ENCODE peak calls at places on chromosomes 16 and 17, in seven cellular contexts. A is body of pancreas, N is AG04450, F is left ventricle myocardium inferior, H is fibroblast of lung, U is PC-3, P is ascending aorta. X is an unnamed sample.

GRCh38 chr16:68790130-68790761 is 53.1 kb upstream of the TANGO6 start:
- DNase-seq in A (peak; percentile 58), N (no peak), F (no peak), H (peak; percentile 94), U (peak; percentile 85), P (no peak), X (no peak)

GRCh38 chr17:72122002-72122310 is 1.1 kb downstream of the SOX9 start:
- DNase-seq in A (no peak), N (no peak), F (no peak), H (peak; percentile 67), U (peak; percentile 42), P (no peak), X (no peak)

GRCh38 chr17:14061666-14062560 is 7.4 kb upstream of the COX10 start:
- DNase-seq in A (no peak), N (peak; percentile 63), F (no peak), H (peak; percentile 93), U (peak; percentile 93), P (peak; percentile 73), X (no peak)

GRCh38 chr16:81745704-81746558 is 33.2 kb upstream of the PLCG2 start:
- DNase-seq in A (peak; percentile 69), N (no peak), F (peak; percentile 75), H (peak; percentile 46), U (no peak), P (peak; percentile 77), X (peak; percentile 68)

GRCh38 chr17:49998836-49999511 is 4.0 kb upstream of the DLX3 start:
- DNase-seq in A (no peak), N (no peak), F (no peak), H (no peak), U (no peak), P (no peak), X (no peak)

GRCh38 chr16:74667215-74667765 is 613 bp upstream of the RFWD3 start:
- DNase-seq in A (peak; percentile 33), N (no peak), F (peak; percentile 24), H (peak; percentile 37), U (no peak), P (peak; percentile 65), X (no peak)

GRCh38 chr17:60959696-60960095 is 282.0 kb downstream of the BCAS3 start:
- DNase-seq in A (no peak), N (no peak), F (no peak), H (no peak), U (no peak), P (no peak), X (no peak)

GRCh38 chr16:47888142-47888541 is 267.7 kb downstream of the ABCC12 start:
- DNase-seq in A (no peak), N (no peak), F (no peak), H (peak; percentile 74), U (peak; percentile 82), P (no peak), X (no peak)

GRCh38 chr17:2965621-2966275 is 97.7 kb downstream of the OR1D5 start:
- DNase-seq in A (no peak), N (no peak), F (no peak), H (peak; percentile 70), U (peak; percentile 71), P (no peak), X (peak; percentile 73)

GRCh38 chr16:3158498-3159314 is 23.9 kb downstream of the ZNF213 start:
- DNase-seq in A (peak; percentile 90), N (no peak), F (peak; percentile 83), H (peak; percentile 86), U (peak; percentile 83), P (peak; percentile 92), X (peak; percentile 89)

GRCh38 chr16:51839697-51840462 is 688.8 kb upstream of the SALL1 start:
- DNase-seq in A (no peak), N (no peak), F (no peak), H (peak; percentile 45), U (no peak), P (no peak), X (no peak)

DNA sequence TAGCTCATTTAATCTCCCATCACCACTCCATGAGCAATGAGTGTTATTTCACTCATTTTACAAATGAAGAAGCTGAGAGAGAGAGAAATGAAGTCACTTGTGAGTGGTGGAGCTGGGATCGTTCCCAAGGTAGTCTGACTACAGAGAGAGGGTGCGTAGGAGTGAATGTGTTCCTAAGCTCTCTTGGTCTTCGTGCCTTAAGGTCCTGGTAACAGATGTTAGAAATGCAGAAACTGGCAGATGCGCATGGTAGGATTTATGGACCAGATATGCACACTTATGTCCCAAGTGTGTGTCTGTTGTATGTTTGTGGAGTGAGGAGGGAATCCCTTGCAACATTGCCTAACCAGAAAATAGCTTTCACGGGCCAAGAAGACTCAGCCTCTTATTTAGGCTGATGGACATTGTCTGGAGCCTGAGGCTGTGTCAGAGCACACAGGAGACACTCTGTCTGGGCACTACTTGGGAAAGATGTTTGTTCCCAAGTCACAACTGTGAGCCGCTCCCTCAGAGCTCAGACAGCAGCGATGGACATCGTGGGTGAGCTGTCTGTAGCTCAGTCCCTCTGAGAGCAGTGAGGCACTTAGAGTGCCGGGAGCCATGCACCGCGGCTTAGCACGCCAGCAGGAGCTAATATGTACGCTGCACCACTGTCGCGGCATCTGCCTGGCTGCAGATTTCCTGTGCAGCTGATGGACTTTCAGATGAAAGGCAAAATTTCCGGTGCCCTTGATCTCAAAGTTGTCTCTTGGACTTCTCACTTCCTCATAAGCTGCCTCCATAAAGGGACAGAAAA is 93.0 kb upstream of the ZNF469 start:
- DNase-seq in A (no peak), N (no peak), F (peak; percentile 14), H (no peak), U (no peak), P (no peak), X (no peak)
- H3K9me3 ChIP-seq in A (peaks cover 4% of the 10 kb centered on the region), N (peaks cover 32% of the 10 kb centered on the region), F (peaks cover 34% of the 10 kb centered on the region), H (no peaks in the 10 kb centered on the region), U (peaks cover 5% of the 10 kb centered on the region), P (peaks cover 13% of the 10 kb centered on the region), X (peaks cover 23% of the 10 kb centered on the region)

GRCh38 chr17:9101356-9101755 is 80.0 kb downstream of the NTN1 start:
- DNase-seq in A (peak; percentile 90), N (no peak), F (no peak), H (no peak), U (no peak), P (no peak), X (no peak)

GRCh38 chr17:9108166-9108565 is 86.9 kb downstream of the NTN1 start:
- DNase-seq in A (no peak), N (no peak), F (no peak), H (no peak), U (no peak), P (no peak), X (no peak)

GRCh38 chr17:9104370-9105041 is 83.2 kb downstream of the NTN1 start:
- DNase-seq in A (peak; percentile 62), N (no peak), F (peak; percentile 80), H (no peak), U (no peak), P (peak; percentile 85), X (no peak)

GRCh38 chr17:9107527-9107926 is 86.2 kb downstream of the NTN1 start:
- DNase-seq in A (no peak), N (no peak), F (no peak), H (no peak), U (no peak), P (no peak), X (no peak)

DNA sequence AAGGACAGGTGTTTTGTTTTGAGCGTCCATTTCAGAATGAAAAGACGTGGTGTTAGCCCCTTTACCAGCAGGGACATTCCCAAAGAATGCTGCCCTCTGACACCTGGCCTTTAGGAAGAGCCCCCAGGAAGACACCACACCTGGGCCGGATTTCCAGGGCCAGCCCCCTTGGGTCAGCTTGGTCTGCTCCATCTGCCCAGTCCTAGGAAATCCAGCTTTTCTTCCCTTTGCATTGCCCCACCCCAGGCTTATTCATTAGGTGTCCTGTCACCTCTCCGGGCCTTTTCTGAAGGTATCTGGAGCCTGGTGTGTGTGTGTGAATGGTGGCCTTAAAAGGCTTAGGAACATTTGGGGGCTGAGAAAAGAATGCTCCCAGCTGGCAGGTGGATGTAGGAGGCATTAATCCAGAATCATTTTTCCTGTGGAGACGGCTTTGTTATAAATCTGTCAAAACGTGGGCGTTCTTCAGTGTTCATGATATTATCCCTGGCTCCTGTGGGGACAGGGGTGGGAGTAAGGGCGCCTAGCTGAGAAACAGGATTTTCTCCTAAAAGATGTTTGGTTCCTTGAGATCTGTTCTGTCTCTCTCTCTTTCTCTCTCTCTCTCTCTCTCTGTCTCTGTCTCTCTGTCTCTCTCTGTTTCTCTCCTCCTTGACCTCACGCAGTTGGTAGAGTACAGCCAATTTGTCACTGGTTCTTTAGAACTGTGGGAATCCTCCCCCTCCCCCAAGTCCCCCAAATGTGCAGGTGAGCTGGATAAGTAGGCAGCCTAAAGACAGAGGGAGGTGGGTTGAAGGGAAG is 84.0 kb downstream of the NTN1 start:
- DNase-seq in A (no peak), N (no peak), F (no peak), H (no peak), U (no peak), P (no peak), X (no peak)
- H3K4me3 ChIP-seq in A (no peak overlapping the region), N (no peak overlapping the region), F (peak overlapping the region; percentile 36), H (no peak overlapping the region), U (no peak overlapping the region), P (no peak overlapping the region), X (no peak overlapping the region)

GRCh38 chr16:57216968-57217367 is 28.1 kb upstream of the ARL2BP start:
- DNase-seq in A (no peak), N (no peak), F (no peak), H (no peak), U (no peak), P (no peak), X (no peak)
- H3K9me3 ChIP-seq in A (no peaks in the 10 kb centered on the region), N (peaks cover 13% of the 10 kb centered on the region), F (peaks cover 49% of the 10 kb centered on the region), H (no peaks in the 10 kb centered on the region), U (no peaks in the 10 kb centered on the region), P (peaks cover 11% of the 10 kb centered on the region), X (peaks cover 6% of the 10 kb centered on the region)

GRCh38 chr16:66272461-66272860 is 94.0 kb upstream of the CDH5 start:
- DNase-seq in A (peak; percentile 42), N (no peak), F (no peak), H (no peak), U (no peak), P (no peak), X (no peak)

GRCh38 chr16:66270333-66270927 is 96.1 kb upstream of the CDH5 start:
- DNase-seq in A (peak; percentile 64), N (no peak), F (peak; percentile 71), H (peak; percentile 58), U (peak; percentile 70), P (peak; percentile 74), X (peak; percentile 23)

GRCh38 chr16:66267287-66268137 is 99.0 kb upstream of the CDH5 start:
- DNase-seq in A (no peak), N (no peak), F (no peak), H (no peak), U (no peak), P (no peak), X (peak; percentile 35)

GRCh38 chr16:66271074-66272060 is 95.1 kb upstream of the CDH5 start:
- DNase-seq in A (no peak), N (no peak), F (no peak), H (peak; percentile 55), U (peak; percentile 78), P (no peak), X (peak; percentile 9)

DNA sequence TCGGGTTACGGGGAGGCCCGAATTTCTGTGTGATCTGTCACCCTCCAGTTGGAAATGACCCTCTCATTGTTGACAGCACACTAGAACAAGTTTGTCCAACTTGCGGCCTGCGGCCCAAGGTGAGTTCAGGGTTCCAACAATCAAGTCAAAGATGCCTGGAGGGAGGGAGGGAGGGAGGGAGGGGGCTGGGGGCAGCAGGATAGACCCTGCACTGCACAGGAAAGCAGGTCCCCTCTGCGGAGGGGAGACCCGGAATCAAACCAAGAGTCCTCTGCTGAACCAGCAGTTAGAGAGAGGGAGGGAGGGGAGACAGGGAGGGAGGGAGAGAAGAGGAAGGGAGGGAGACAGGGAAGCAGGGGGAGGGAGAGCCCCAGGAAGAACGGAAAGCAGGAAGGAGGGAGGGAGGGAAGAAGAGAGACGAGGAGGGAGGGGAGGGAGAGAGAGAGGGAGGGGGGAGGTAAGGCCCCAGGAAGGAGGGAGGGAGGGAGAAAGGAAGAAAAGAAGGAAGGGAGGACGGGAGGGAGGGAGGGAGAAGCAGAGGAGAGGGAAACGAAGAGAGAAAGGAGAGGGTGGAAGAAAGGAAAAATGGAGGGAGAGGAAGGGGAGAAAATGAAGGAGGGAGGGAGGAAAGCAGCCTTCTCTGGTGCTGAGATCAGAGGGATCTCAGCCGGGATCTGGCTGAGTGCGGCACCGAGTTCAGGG is 96.7 kb upstream of the CDH5 start:
- DNase-seq in A (no peak), N (no peak), F (no peak), H (no peak), U (no peak), P (no peak), X (no peak)
- H3K4me3 ChIP-seq in A (no peak overlapping the region), N (peak overlapping the region; percentile 31), F (peak overlapping the region; percentile 60), H (no peak overlapping the region), U (peak overlapping the region; percentile 46), P (peak overlapping the region; percentile 54), X (peak overlapping the region; percentile 38)